ENCODE peak calls at places on chromosomes 11 and 22, in five cellular contexts. Q is upper lobe of right lung, A is lower lobe of right lung, M is cardiac muscle cell, P is A549. R is an unnamed sample.

GRCh38 chr11:3195251-3196160 is 23.1 kb downstream of the MRGPRG start:
- DNase-seq in A (peak), M (peak), Q (peak), P (no peak), R (peak)

GRCh38 chr11:118914178-118914918 is 11.4 kb downstream of the BCL9L start:
- DNase-seq in Q (no peak), A (no peak), M (no peak), P (no peak), R (no peak)

GRCh38 chr22:25747245-25747944 is 5.4 kb downstream of the MYO18B start:
- DNase-seq in P (peak), A (no peak), Q (no peak), M (no peak), R (peak)

GRCh38 chr22:17576475-17576874 is 13.2 kb downstream of the SLC25A18 start:
- DNase-seq in Q (no peak), P (no peak), A (no peak), M (no peak), R (peak)

GRCh38 chr11:87392665-87393064 is 354.9 kb downstream of the TMEM135 start:
- DNase-seq in Q (no peak), M (no peak), A (no peak), P (no peak), R (no peak)

GRCh38 chr11:64713031-64713780 is 9.8 kb downstream of the NRXN2 start:
- DNase-seq in Q (peak), A (peak), P (no peak), M (peak), R (peak)

GRCh38 chr11:111512296-111513239 is at the start of gene BTG4:
- DNase-seq in P (peak), Q (no peak), A (peak), M (peak), R (no peak)

GRCh38 chr22:43039800-43040199 is 24.9 kb upstream of the PACSIN2 start:
- DNase-seq in M (no peak), A (no peak), Q (no peak), P (no peak), R (no peak)

GRCh38 chr22:31926969-31927368 is 17.4 kb upstream of the YWHAH start:
- DNase-seq in P (no peak), Q (no peak), A (no peak), M (no peak), R (no peak)

GRCh38 chr11:130528301-130528651 is 79.8 kb downstream of the ADAMTS15 start:
- DNase-seq in M (no peak), A (no peak), P (no peak), Q (no peak), R (no peak)

GRCh38 chr11:95671768-95672167 is 117.8 kb downstream of the FAM76B start:
- DNase-seq in M (no peak), P (no peak), A (no peak), Q (no peak), R (peak)

GRCh38 chr11:2926611-2927492 is 2.4 kb downstream of the PHLDA2 start:
- DNase-seq in P (no peak), M (no peak), Q (peak), A (peak), R (no peak)

GRCh38 chr11:38307455-38307854 is 1709.4 kb upstream of the RAG2 start:
- DNase-seq in P (no peak), M (no peak), Q (no peak), A (no peak), R (no peak)

GRCh38 chr11:67082071-67082791 is 25.6 kb downstream of the RHOD start:
- DNase-seq in Q (no peak), P (no peak), M (peak), A (no peak), R (peak)

GRCh38 chr11:2480874-2481220 is 36.0 kb downstream of the KCNQ1 start:
- DNase-seq in A (peak), P (no peak), M (no peak), Q (peak), R (no peak)

GRCh38 chr11:42175203-42175602 is 715.8 kb upstream of the LRRC4C start:
- DNase-seq in Q (no peak), P (no peak), A (no peak), M (no peak), R (peak)

GRCh38 chr11:6319879-6320410 is 356 bp downstream of the CAVIN3 start:
- DNase-seq in M (peak), A (peak), Q (peak), P (peak), R (peak)

GRCh38 chr22:29004647-29005371 is 56.8 kb downstream of the C22orf31 start:
- DNase-seq in A (peak), Q (peak), P (no peak), M (peak), R (no peak)

GRCh38 chr11:44977493-44977984 is 26.9 kb upstream of the TP53I11 start:
- DNase-seq in P (peak), A (no peak), M (no peak), Q (no peak), R (peak)

GRCh38 chr22:36332623-36333331 is 55.0 kb downstream of the MYH9 start:
- DNase-seq in A (peak), Q (no peak), M (peak), P (no peak), R (peak)

GRCh38 chr11:70141490-70142014 is 61.5 kb upstream of the FADD start:
- DNase-seq in M (peak), P (no peak), Q (no peak), A (no peak), R (no peak)

GRCh38 chr11:71504526-71504925 is 22.5 kb upstream of the KRTAP5-7 start:
- DNase-seq in A (no peak), Q (peak), M (no peak), P (no peak), R (no peak)

GRCh38 chr22:18970180-18970947 is 34.3 kb upstream of the PRODH start:
- DNase-seq in P (peak), M (peak), A (no peak), Q (peak), R (no peak)

GRCh38 chr11:68351450-68352275 is 39.3 kb downstream of the LRP5 start:
- DNase-seq in M (no peak), Q (peak), P (no peak), A (peak), R (no peak)

GRCh38 chr11:60594998-60595637 is 79.9 kb downstream of the MS4A13 start:
- DNase-seq in Q (no peak), A (no peak), P (no peak), M (peak), R (no peak)

DNA sequence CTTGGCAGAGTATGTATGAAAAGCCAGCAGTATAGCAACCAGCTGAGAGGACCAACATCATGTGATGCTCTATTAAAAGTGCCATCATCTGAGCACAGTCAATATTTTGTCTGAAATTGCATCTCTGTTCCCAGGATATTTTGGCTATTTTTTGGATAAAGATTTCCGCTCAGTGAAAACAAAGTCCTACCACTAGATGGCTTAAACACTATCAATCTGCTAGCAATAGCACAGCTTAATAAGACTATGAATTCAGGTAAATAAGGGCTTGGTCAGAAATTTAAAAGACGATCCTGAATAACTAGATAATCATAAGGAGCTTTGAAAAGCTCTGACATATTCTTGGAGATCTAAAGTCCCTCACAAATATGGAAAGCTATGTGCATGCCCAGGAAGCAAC is 74.4 kb downstream of the MS4A13 start:
- DNase-seq in Q (no peak), P (no peak), M (no peak), A (no peak), R (no peak)
- TF ChIP-seq CTCF in Q (no peak), P (no peak), M (no peak), A (no peak), R (no peak)

GRCh38 chr11:269146-269890 is 8.9 kb upstream of the NLRP6 start:
- DNase-seq in A (no peak), P (no peak), M (no peak), Q (no peak), R (peak)
- TF ChIP-seq CTCF in A (no peak), P (no peak), M (no peak), Q (no peak), R (no peak)

GRCh38 chr11:10891321-10891720 is 33.5 kb upstream of the ZBED5 start:
- DNase-seq in Q (no peak), M (no peak), P (no peak), A (no peak), R (no peak)
- TF ChIP-seq CTCF in Q (no peak), M (no peak), P (no peak), A (no peak), R (no peak)

DNA sequence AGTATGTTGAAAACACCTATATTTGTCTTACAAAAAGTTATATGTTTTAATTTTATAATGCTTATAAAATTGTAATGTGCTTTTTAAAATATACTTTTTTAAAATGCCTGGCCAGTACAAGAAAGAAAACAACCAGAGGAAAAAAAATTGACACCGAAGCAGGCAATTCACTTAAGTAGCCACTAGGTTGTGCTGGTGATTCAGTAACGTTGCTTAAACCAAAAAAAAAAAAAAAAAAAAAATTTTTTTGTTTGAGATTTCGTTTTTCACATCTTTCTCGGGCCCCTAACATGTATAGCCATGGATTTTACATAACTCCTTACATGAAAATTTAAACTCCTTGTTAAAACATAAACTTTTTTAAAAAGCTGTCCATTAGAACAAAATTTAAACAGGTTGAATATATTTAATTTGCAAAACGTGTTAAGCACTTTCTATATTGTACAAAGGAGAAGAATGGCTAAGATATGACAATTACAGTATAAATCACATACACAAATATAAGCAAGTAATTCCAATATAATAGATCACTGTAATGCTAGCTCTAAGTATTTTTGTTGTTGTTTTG is 9.2 kb downstream of the OR8B4 start:
- DNase-seq in Q (no peak), M (peak), P (peak), A (no peak), R (peak)
- TF ChIP-seq CTCF in Q (peak), M (peak), P (peak), A (peak), R (peak)

GRCh38 chr22:39349967-39350802 is at the start of gene SYNGR1:
- DNase-seq in Q (no peak), A (peak), P (no peak), M (peak), R (no peak)

GRCh38 chr22:39351689-39352214 is 2.0 kb downstream of the SYNGR1 start:
- DNase-seq in M (peak), P (no peak), A (no peak), Q (no peak), R (no peak)

GRCh38 chr22:39348909-39349505 is 784 bp upstream of the SYNGR1 start:
- DNase-seq in P (no peak), A (peak), Q (no peak), M (no peak), R (no peak)

GRCh38 chr22:39350803-39351688 is 1.3 kb downstream of the SYNGR1 start:
- DNase-seq in Q (no peak), A (no peak), M (no peak), P (no peak), R (no peak)

GRCh38 chr22:39349506-39349966 is 255 bp upstream of the SYNGR1 start:
- DNase-seq in Q (no peak), M (peak), P (peak), A (peak), R (no peak)
- TF ChIP-seq CTCF in Q (no peak), M (no peak), P (no peak), A (no peak), R (no peak)

GRCh38 chr11:10405858-10406592 is 49.0 kb upstream of the AMPD3 start:
- DNase-seq in M (peak), P (peak), Q (no peak), A (peak), R (peak)
- TF ChIP-seq CTCF in M (peak), P (peak), Q (peak), A (peak), R (peak)

GRCh38 chr11:9643751-9644150 is 20.1 kb upstream of the SWAP70 start:
- DNase-seq in P (no peak), Q (no peak), A (no peak), M (no peak), R (no peak)

GRCh38 chr11:9639099-9639498 is 24.8 kb upstream of the SWAP70 start:
- DNase-seq in M (no peak), Q (no peak), P (no peak), A (peak), R (no peak)

GRCh38 chr11:9642894-9643293 is 21.0 kb upstream of the SWAP70 start:
- DNase-seq in Q (no peak), A (no peak), M (no peak), P (no peak), R (no peak)

GRCh38 chr11:9639985-9640384 is 23.9 kb upstream of the SWAP70 start:
- DNase-seq in Q (no peak), P (no peak), A (no peak), M (no peak), R (peak)
- TF ChIP-seq CTCF in Q (no peak), P (no peak), A (no peak), M (no peak), R (no peak)

GRCh38 chr22:44091021-44091721 is 67.1 kb downstream of the PARVB start:
- DNase-seq in P (peak), A (no peak), Q (no peak), M (peak), R (no peak)
- TF ChIP-seq CTCF in P (no peak), A (no peak), Q (no peak), M (peak), R (peak)